ENCODE peak calls at places on chromosomes 13 and 19, in ten cellular contexts. Q is cardiac muscle cell, P is brain microvascular endothelial cell, O is fibroblast of pulmonary artery, U is omental fat pad, B is cardiac fibroblast, K is transverse colon, C is left ventricle myocardium inferior, G is foreskin fibroblast, E is osteocyte. H is an unnamed sample.

GRCh38 chr19:2428027-2428690 is 773 bp upstream of the TIMM13 start:
- DNase-seq in Q (peak; percentile 33), P (peak; percentile 2), O (no peak), U (no peak), B (no peak), K (peak; percentile 39), C (peak; percentile 36), G (peak; percentile 23), E (no peak), H (no peak)

GRCh38 chr13:102484329-102484728 is 82.5 kb upstream of the FGF14 start:
- DNase-seq in Q (no peak), P (peak; percentile 1), O (no peak), U (no peak), B (peak; percentile 3), K (no peak), C (no peak), G (peak; percentile 4), E (no peak), H (no peak)

GRCh38 chr19:48175578-48175977 is 5.1 kb downstream of the ZSWIM9 start:
- DNase-seq in Q (no peak), P (no peak), O (no peak), U (no peak), B (no peak), K (no peak), C (no peak), G (no peak), E (no peak), H (no peak)

GRCh38 chr19:3849092-3849491 is 19.7 kb downstream of the ZFR2 start:
- DNase-seq in Q (no peak), P (no peak), O (peak; percentile 16), U (no peak), B (no peak), K (peak; percentile 22), C (no peak), G (no peak), E (no peak), H (no peak)

GRCh38 chr19:56814656-56815055 is 25.9 kb downstream of the PEG3 start:
- DNase-seq in Q (no peak), P (no peak), O (no peak), U (no peak), B (no peak), K (no peak), C (no peak), G (no peak), E (no peak), H (no peak)

GRCh38 chr13:96248103-96248502 is 158.2 kb downstream of the HS6ST3 start:
- DNase-seq in Q (no peak), P (no peak), O (no peak), U (no peak), B (no peak), K (no peak), C (no peak), G (no peak), E (no peak), H (no peak)

GRCh38 chr13:49553888-49554287 is 31.5 kb downstream of the RCBTB1 start:
- DNase-seq in Q (no peak), P (no peak), O (no peak), U (no peak), B (no peak), K (no peak), C (no peak), G (no peak), E (no peak), H (no peak)

GRCh38 chr13:21917046-21918010 is 246.5 kb downstream of the FGF9 start:
- DNase-seq in Q (no peak), P (no peak), O (no peak), U (no peak), B (no peak), K (no peak), C (no peak), G (no peak), E (no peak), H (no peak)

GRCh38 chr13:79483302-79483701 is 2.3 kb downstream of the NDFIP2 start:
- DNase-seq in Q (peak; percentile 42), P (peak; percentile 16), O (no peak), U (no peak), B (peak; percentile 51), K (no peak), C (no peak), G (peak; percentile 56), E (no peak), H (no peak)

GRCh38 chr19:5137571-5138124 is 168.7 kb downstream of the KDM4B start:
- DNase-seq in Q (no peak), P (no peak), O (no peak), U (no peak), B (no peak), K (no peak), C (no peak), G (no peak), E (no peak), H (no peak)

GRCh38 chr13:42307461-42307860 is 35.5 kb downstream of the AKAP11 start:
- DNase-seq in Q (no peak), P (no peak), O (no peak), U (no peak), B (no peak), K (no peak), C (no peak), G (no peak), E (no peak), H (no peak)

GRCh38 chr13:85597790-85598500 is 201.3 kb downstream of the SLITRK6 start:
- DNase-seq in Q (no peak), P (no peak), O (peak; percentile 3), U (no peak), B (no peak), K (no peak), C (no peak), G (no peak), E (no peak), H (no peak)

GRCh38 chr19:41531438-41532311 is 44.3 kb upstream of the CEACAM21 start:
- DNase-seq in Q (peak; percentile 95), P (peak; percentile 44), O (peak; percentile 92), U (peak; percentile 45), B (peak; percentile 94), K (peak; percentile 74), C (peak; percentile 79), G (peak; percentile 50), E (no peak), H (peak; percentile 76)

GRCh38 chr19:34365463-34366401 is 736 bp downstream of the GPI start:
- DNase-seq in Q (peak; percentile 39), P (no peak), O (peak; percentile 44), U (peak; percentile 30), B (peak; percentile 47), K (peak; percentile 56), C (peak; percentile 57), G (peak; percentile 34), E (no peak), H (peak; percentile 40)

GRCh38 chr19:15282311-15282705 is 50.0 kb downstream of the BRD4 start:
- DNase-seq in Q (no peak), P (no peak), O (no peak), U (no peak), B (no peak), K (no peak), C (no peak), G (no peak), E (no peak), H (no peak)

GRCh38 chr19:47637550-47637949 is 28.6 kb downstream of the BICRA start:
- DNase-seq in Q (peak; percentile 94), P (peak; percentile 63), O (peak; percentile 64), U (no peak), B (peak; percentile 76), K (no peak), C (no peak), G (peak; percentile 29), E (no peak), H (no peak)

GRCh38 chr19:4589579-4590410 is 30.3 kb upstream of the SEMA6B start:
- DNase-seq in Q (no peak), P (no peak), O (no peak), U (no peak), B (no peak), K (no peak), C (peak; percentile 41), G (no peak), E (no peak), H (peak; percentile 70)

GRCh38 chr13:110303644-110304043 is 3.3 kb downstream of the COL4A1 start:
- DNase-seq in Q (no peak), P (no peak), O (no peak), U (no peak), B (no peak), K (no peak), C (no peak), G (no peak), E (no peak), H (no peak)

DNA sequence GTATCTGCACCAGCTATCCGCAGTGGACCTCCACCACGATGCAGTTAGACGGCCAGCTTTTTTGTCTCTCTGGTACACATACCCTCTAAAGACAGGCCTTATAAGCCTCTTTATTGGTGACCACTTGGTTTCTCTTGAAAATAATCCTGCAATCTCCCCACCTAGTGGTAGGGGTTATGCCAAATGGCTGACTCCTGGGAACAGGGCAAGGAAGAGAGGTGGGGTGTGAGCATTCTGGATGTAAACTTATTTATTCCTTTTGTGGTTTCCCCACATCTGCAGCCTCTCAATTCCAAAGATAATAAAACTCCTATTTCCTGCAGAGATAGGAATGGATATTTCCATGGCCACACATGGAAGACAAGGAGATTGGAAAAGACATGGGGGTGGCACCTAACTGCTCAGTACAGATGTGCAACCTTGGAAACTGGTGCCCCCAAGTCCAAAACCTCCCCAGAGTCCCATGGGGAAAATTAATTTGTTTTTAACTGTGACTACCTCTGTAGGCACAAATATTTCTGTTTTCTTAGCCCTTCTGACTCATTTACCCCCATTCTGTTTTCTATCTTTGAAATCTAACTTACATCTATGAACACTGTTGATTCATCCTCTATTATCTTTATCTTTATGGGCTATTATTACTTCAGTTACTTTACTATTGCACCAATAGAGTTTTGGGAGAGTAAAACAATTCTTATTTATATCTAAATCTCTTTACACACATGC is 112.7 kb upstream of the TSHZ3 start:
- DNase-seq in Q (peak; percentile 56), P (no peak), O (peak; percentile 58), U (no peak), B (peak; percentile 35), K (no peak), C (no peak), G (no peak), E (no peak), H (no peak)
- TF ChIP-seq CTCF in Q (peak; percentile 22), P (no peak), O (peak; percentile 41), U (no peak), B (peak; percentile 40), K (no peak), C (no peak), G (peak; percentile 23), E (no peak), H (no peak)

GRCh38 chr13:89052699-89053098 is 1381.5 kb downstream of the SLITRK5 start:
- DNase-seq in Q (no peak), P (no peak), O (no peak), U (no peak), B (no peak), K (no peak), C (no peak), G (no peak), E (no peak), H (no peak)
- TF ChIP-seq CTCF in Q (no peak), P (no peak), O (no peak), U (no peak), B (no peak), K (no peak), C (no peak), G (no peak), E (no peak), H (no peak)

GRCh38 chr13:90732049-90732448 is 615.4 kb upstream of the MIR17HG start:
- DNase-seq in Q (no peak), P (no peak), O (no peak), U (no peak), B (no peak), K (no peak), C (no peak), G (no peak), E (no peak), H (no peak)
- TF ChIP-seq CTCF in Q (no peak), P (peak; percentile 14), O (no peak), U (no peak), B (no peak), K (no peak), C (no peak), G (no peak), E (peak; percentile 10), H (no peak)

GRCh38 chr19:50702870-50703829 is 16.5 kb downstream of the SHANK1 start:
- DNase-seq in Q (peak; percentile 18), P (no peak), O (peak; percentile 42), U (no peak), B (peak; percentile 26), K (no peak), C (no peak), G (no peak), E (no peak), H (no peak)
- TF ChIP-seq CTCF in Q (no peak), P (no peak), O (no peak), U (no peak), B (no peak), K (no peak), C (no peak), G (no peak), E (no peak), H (no peak)

H was measured in GM10248.